ENCODE peak calls at places on chromosome 4, in four cellular contexts. One of them, this sample, is unnamed.

GRCh38 chr4:17765514-17766286 is 15.7 kb downstream of the FAM184B start:
- DNase-seq in GM23338: no peak
- DNase-seq in K562: no peak
- DNase-seq in A549: no peak
- DNase-seq in this sample: no peak

GRCh38 chr4:155353923-155354540 is 22.7 kb downstream of the MAP9 start:
- DNase-seq in GM23338: peak
- DNase-seq in K562: peak
- DNase-seq in A549: peak
- DNase-seq in this sample: no peak

GRCh38 chr4:53105313-53105712 is 243.2 kb downstream of the RASL11B start:
- DNase-seq in GM23338: no peak
- DNase-seq in K562: no peak
- DNase-seq in A549: no peak
- DNase-seq in this sample: no peak

GRCh38 chr4:38151870-38152269 is 191.7 kb downstream of the PTTG2 start:
- DNase-seq in GM23338: no peak
- DNase-seq in K562: no peak
- DNase-seq in A549: no peak
- DNase-seq in this sample: no peak

GRCh38 chr4:3676907-3677495 is 89.2 kb upstream of the ADRA2C start:
- DNase-seq in GM23338: no peak
- DNase-seq in K562: no peak
- DNase-seq in A549: no peak
- DNase-seq in this sample: no peak

GRCh38 chr4:65383589-65384305 is 286.5 kb downstream of the EPHA5 start:
- DNase-seq in GM23338: no peak
- DNase-seq in K562: no peak
- DNase-seq in A549: peak
- DNase-seq in this sample: peak

GRCh38 chr4:137312257-137312656 is 220.0 kb downstream of the PCDH18 start:
- DNase-seq in GM23338: no peak
- DNase-seq in K562: no peak
- DNase-seq in A549: no peak
- DNase-seq in this sample: no peak

GRCh38 chr4:62711575-62711974 is 1511.4 kb downstream of the ADGRL3 start:
- DNase-seq in GM23338: no peak
- DNase-seq in K562: no peak
- DNase-seq in A549: no peak
- DNase-seq in this sample: no peak

GRCh38 chr4:29581469-29581868 is 1138.7 kb upstream of the PCDH7 start:
- DNase-seq in GM23338: no peak
- DNase-seq in K562: no peak
- DNase-seq in A549: no peak
- DNase-seq in this sample: no peak

GRCh38 chr4:112514449-112515277 is 1.3 kb downstream of the NEUROG2 start:
- DNase-seq in GM23338: peak
- DNase-seq in K562: no peak
- DNase-seq in A549: no peak
- DNase-seq in this sample: no peak

GRCh38 chr4:8571702-8572685 is 8.2 kb upstream of the GPR78 start:
- DNase-seq in GM23338: no peak
- DNase-seq in K562: no peak
- DNase-seq in A549: no peak
- DNase-seq in this sample: no peak

GRCh38 chr4:53602390-53602789 is 11.1 kb upstream of the LNX1 start:
- DNase-seq in GM23338: no peak
- DNase-seq in K562: no peak
- DNase-seq in A549: no peak
- DNase-seq in this sample: no peak

GRCh38 chr4:4694812-4695211 is 153.0 kb upstream of the STX18 start:
- DNase-seq in GM23338: no peak
- DNase-seq in K562: no peak
- DNase-seq in A549: no peak
- DNase-seq in this sample: no peak

GRCh38 chr4:147447820-147448219 is 33.1 kb upstream of the EDNRA start:
- DNase-seq in GM23338: no peak
- DNase-seq in K562: no peak
- DNase-seq in A549: no peak
- DNase-seq in this sample: no peak

GRCh38 chr4:124262211-124263179 is 450.0 kb downstream of the ANKRD50 start:
- DNase-seq in GM23338: peak
- DNase-seq in K562: peak
- DNase-seq in A549: peak
- DNase-seq in this sample: peak

GRCh38 chr4:78748361-78748760 is 27.8 kb upstream of the BMP2K start:
- DNase-seq in GM23338: peak
- DNase-seq in K562: no peak
- DNase-seq in A549: no peak
- DNase-seq in this sample: no peak

GRCh38 chr4:179145746-179146530 is 1703.7 kb upstream of the AGA start:
- DNase-seq in GM23338: no peak
- DNase-seq in K562: no peak
- DNase-seq in A549: no peak
- DNase-seq in this sample: no peak

GRCh38 chr4:88962430-88962829 is 94.6 kb downstream of the FAM13A start:
- DNase-seq in GM23338: no peak
- DNase-seq in K562: no peak
- DNase-seq in A549: no peak
- DNase-seq in this sample: no peak

GRCh38 chr4:185817403-185817818 is 5.4 kb upstream of the SORBS2 start:
- DNase-seq in GM23338: no peak
- DNase-seq in K562: no peak
- DNase-seq in A549: no peak
- DNase-seq in this sample: no peak

GRCh38 chr4:52627876-52628275 is 31.2 kb downstream of the USP46 start:
- DNase-seq in GM23338: no peak
- DNase-seq in K562: no peak
- DNase-seq in A549: no peak
- DNase-seq in this sample: no peak

GRCh38 chr4:78768447-78769177 is 7.5 kb upstream of the BMP2K start:
- DNase-seq in GM23338: no peak
- DNase-seq in K562: peak
- DNase-seq in A549: no peak
- DNase-seq in this sample: no peak

GRCh38 chr4:8900588-8900987 is 28.9 kb upstream of the HMX1 start:
- DNase-seq in GM23338: no peak
- DNase-seq in K562: no peak
- DNase-seq in A549: no peak
- DNase-seq in this sample: no peak

GRCh38 chr4:85603437-85604336 is 128.7 kb downstream of the ARHGAP24 start:
- DNase-seq in GM23338: no peak
- DNase-seq in K562: no peak
- DNase-seq in A549: no peak
- DNase-seq in this sample: no peak

GRCh38 chr4:140176735-140177134 is 22.8 kb upstream of the MAML3 start:
- DNase-seq in GM23338: no peak
- DNase-seq in K562: no peak
- DNase-seq in A549: no peak
- DNase-seq in this sample: no peak

GRCh38 chr4:6749340-6750171 is 33.0 kb upstream of the KIAA0232 start:
- DNase-seq in GM23338: no peak
- DNase-seq in K562: peak
- DNase-seq in A549: peak
- DNase-seq in this sample: no peak

GRCh38 chr4:152072886-152073285 is 312.1 kb upstream of the GATB start:
- DNase-seq in GM23338: no peak
- DNase-seq in K562: no peak
- DNase-seq in A549: no peak
- DNase-seq in this sample: no peak

GRCh38 chr4:5592272-5592671 is 116.1 kb downstream of the EVC2 start:
- DNase-seq in GM23338: peak
- DNase-seq in K562: no peak
- DNase-seq in A549: no peak
- DNase-seq in this sample: no peak

GRCh38 chr4:79552311-79552710 is 144.3 kb upstream of the GK2 start:
- DNase-seq in GM23338: peak
- DNase-seq in K562: no peak
- DNase-seq in A549: no peak
- DNase-seq in this sample: no peak

GRCh38 chr4:4913147-4913561 is 53.7 kb downstream of the MSX1 start:
- DNase-seq in GM23338: no peak
- DNase-seq in K562: no peak
- DNase-seq in A549: no peak
- DNase-seq in this sample: no peak

GRCh38 chr4:88077911-88078310 is 70.5 kb downstream of the PKD2 start:
- DNase-seq in GM23338: no peak
- DNase-seq in K562: no peak
- DNase-seq in A549: no peak
- DNase-seq in this sample: no peak

GRCh38 chr4:61277785-61278184 is 77.7 kb downstream of the ADGRL3 start:
- DNase-seq in GM23338: no peak
- DNase-seq in K562: no peak
- DNase-seq in A549: no peak
- DNase-seq in this sample: no peak

GRCh38 chr4:35939746-35940145 is 304.6 kb downstream of the ARAP2 start:
- DNase-seq in GM23338: no peak
- DNase-seq in K562: no peak
- DNase-seq in A549: no peak
- DNase-seq in this sample: no peak

GRCh38 chr4:145782756-145783155 is 102.8 kb downstream of the C4orf51 start:
- DNase-seq in GM23338: no peak
- DNase-seq in K562: no peak
- DNase-seq in A549: no peak
- DNase-seq in this sample: no peak
- TF ChIP-seq CTCF in GM23338: no peak
- TF ChIP-seq CTCF in K562: no peak
- TF ChIP-seq CTCF in A549: no peak
- TF ChIP-seq CTCF in this sample: no peak

DNA sequence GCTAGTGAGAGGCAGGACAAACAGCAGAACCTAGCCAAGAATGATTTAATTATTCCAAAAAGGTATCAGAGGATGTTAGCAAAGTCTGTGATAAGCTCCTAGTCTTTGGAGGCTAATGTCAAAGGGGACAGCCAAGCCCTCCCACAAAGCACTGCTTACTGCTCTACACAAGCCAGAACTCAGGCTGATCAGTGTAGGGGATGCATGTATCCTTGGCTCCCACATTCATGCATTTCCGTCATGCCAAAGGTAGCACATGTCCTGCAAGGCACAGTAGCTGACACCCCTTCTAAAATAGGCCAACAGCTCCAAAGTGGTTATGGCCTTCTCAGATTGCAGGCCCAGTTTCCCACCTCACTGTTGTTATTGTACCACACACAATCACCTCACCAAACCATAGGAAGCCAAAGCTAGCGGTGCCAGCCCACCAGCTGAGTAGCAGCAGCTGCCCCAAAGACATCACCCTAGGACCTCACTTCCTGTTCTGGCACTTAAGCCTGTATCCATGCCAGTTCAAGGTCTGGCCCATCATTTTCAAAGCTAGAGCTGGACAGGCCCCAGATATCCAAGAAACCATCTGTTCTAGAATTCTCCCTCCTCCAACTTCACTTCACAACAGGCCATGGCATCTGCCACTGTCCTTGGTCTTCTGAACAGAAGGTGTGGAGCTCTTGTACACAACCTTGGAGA is 40.9 kb downstream of the TSPAN5 start:
- DNase-seq in GM23338: no peak
- DNase-seq in K562: no peak
- DNase-seq in A549: no peak
- DNase-seq in this sample: no peak
- TF ChIP-seq REST in GM23338: no peak
- TF ChIP-seq REST in K562: no peak
- TF ChIP-seq REST in A549: no peak
- TF ChIP-seq REST in this sample: no peak

DNA sequence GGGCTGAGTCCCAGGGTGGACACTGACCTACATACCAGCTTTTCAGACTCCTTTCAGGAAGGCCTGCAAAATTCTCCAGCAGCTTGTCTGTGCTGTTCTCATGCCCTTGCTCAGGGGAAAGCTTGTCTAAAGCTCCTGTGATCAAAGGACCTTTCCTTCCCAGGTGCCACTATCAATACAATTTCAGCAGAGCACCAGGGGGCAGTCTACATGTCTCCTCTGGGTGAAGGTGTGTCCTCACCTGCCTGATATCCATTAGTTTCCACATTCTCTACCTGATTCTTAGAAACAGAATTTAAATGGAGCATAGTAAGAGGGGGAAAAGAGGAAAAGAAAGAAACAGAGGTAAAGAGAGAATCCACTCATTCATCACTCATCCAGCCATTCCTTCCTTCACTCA is 114.2 kb downstream of the PPARGC1A start:
- DNase-seq in GM23338: no peak
- DNase-seq in K562: no peak
- DNase-seq in A549: no peak
- DNase-seq in this sample: no peak
- TF ChIP-seq CTCF in GM23338: peak
- TF ChIP-seq CTCF in K562: no peak
- TF ChIP-seq CTCF in A549: no peak
- TF ChIP-seq CTCF in this sample: no peak

GRCh38 chr4:114386637-114387233 is 211.9 kb upstream of the UGT8 start:
- DNase-seq in GM23338: peak
- DNase-seq in K562: peak
- DNase-seq in A549: no peak
- DNase-seq in this sample: no peak

GRCh38 chr4:114384629-114385028 is 214.0 kb upstream of the UGT8 start:
- DNase-seq in GM23338: peak
- DNase-seq in K562: peak
- DNase-seq in A549: no peak
- DNase-seq in this sample: no peak

GRCh38 chr4:114383055-114383454 is 215.6 kb upstream of the UGT8 start:
- DNase-seq in GM23338: no peak
- DNase-seq in K562: no peak
- DNase-seq in A549: no peak
- DNase-seq in this sample: no peak

GRCh38 chr4:114385195-114385985 is 213.2 kb upstream of the UGT8 start:
- DNase-seq in GM23338: no peak
- DNase-seq in K562: no peak
- DNase-seq in A549: no peak
- DNase-seq in this sample: no peak

GRCh38 chr4:114383721-114384120 is 214.9 kb upstream of the UGT8 start:
- DNase-seq in GM23338: no peak
- DNase-seq in K562: no peak
- DNase-seq in A549: no peak
- DNase-seq in this sample: no peak
- TF ChIP-seq REST in GM23338: no peak
- TF ChIP-seq REST in K562: no peak
- TF ChIP-seq REST in A549: no peak
- TF ChIP-seq REST in this sample: no peak

GRCh38 chr4:99200148-99200547 is 18.9 kb downstream of the ADH6 start:
- DNase-seq in GM23338: no peak
- DNase-seq in K562: no peak
- DNase-seq in A549: no peak
- DNase-seq in this sample: no peak

GRCh38 chr4:99202536-99202935 is 16.5 kb downstream of the ADH6 start:
- DNase-seq in GM23338: no peak
- DNase-seq in K562: no peak
- DNase-seq in A549: no peak
- DNase-seq in this sample: no peak

GRCh38 chr4:99205104-99205979 is 13.7 kb downstream of the ADH6 start:
- DNase-seq in GM23338: peak
- DNase-seq in K562: no peak
- DNase-seq in A549: no peak
- DNase-seq in this sample: no peak

GRCh38 chr4:99202094-99202493 is 17.0 kb downstream of the ADH6 start:
- DNase-seq in GM23338: no peak
- DNase-seq in K562: no peak
- DNase-seq in A549: no peak
- DNase-seq in this sample: no peak

GRCh38 chr4:99201687-99202086 is 17.4 kb downstream of the ADH6 start:
- DNase-seq in GM23338: no peak
- DNase-seq in K562: no peak
- DNase-seq in A549: no peak
- DNase-seq in this sample: no peak
- TF ChIP-seq CTCF in GM23338: no peak
- TF ChIP-seq CTCF in K562: no peak
- TF ChIP-seq CTCF in A549: no peak
- TF ChIP-seq CTCF in this sample: no peak

This sample was measured in Panc1.